ENCODE peak calls at places on chromosomes 12 and 14, in four cellular contexts. N is AG10803, Z is choroid plexus epithelial cell, P is retinal pigment epithelial cell. L is an unnamed sample.

GRCh38 chr12:112375105-112375504 is 7.1 kb downstream of the HECTD4 start:
- DNase-seq in P (no peak), N (no peak), Z (no peak), L (no peak)

GRCh38 chr14:75630695-75631452 is 29.8 kb downstream of the ERG28 start:
- DNase-seq in P (no peak), Z (no peak), N (no peak), L (no peak)

GRCh38 chr12:132143328-132144071 is 619 bp downstream of the DDX51 start:
- DNase-seq in P (no peak), Z (no peak), N (no peak), L (no peak)

GRCh38 chr12:57210926-57211700 is 5.5 kb upstream of the NXPH4 start:
- DNase-seq in P (no peak), N (no peak), Z (no peak), L (no peak)

GRCh38 chr14:51776102-51776894 is 84.1 kb upstream of the GNG2 start:
- DNase-seq in Z (peak), N (peak), P (peak), L (no peak)

GRCh38 chr12:64998327-64999156 is 122.6 kb downstream of the WIF1 start:
- DNase-seq in Z (no peak), N (peak), P (no peak), L (no peak)

GRCh38 chr12:30853561-30854133 is 72.9 kb upstream of the TSPAN11 start:
- DNase-seq in P (no peak), Z (no peak), N (no peak), L (no peak)

GRCh38 chr14:54667764-54668163 is 100.8 kb downstream of the SAMD4A start:
- DNase-seq in N (no peak), Z (no peak), P (no peak), L (no peak)

GRCh38 chr12:71780207-71780822 is 25.7 kb downstream of the RAB21 start:
- DNase-seq in P (no peak), Z (peak), N (peak), L (peak)

GRCh38 chr12:21542412-21542811 is 16.3 kb downstream of the SPX start:
- DNase-seq in P (no peak), N (no peak), Z (no peak), L (no peak)

GRCh38 chr12:38782393-38782792 is 123.0 kb downstream of the CPNE8 start:
- DNase-seq in Z (no peak), P (no peak), N (no peak), L (no peak)

GRCh38 chr12:49190317-49190716 is 1.4 kb upstream of the TUBA1A start:
- DNase-seq in N (no peak), Z (no peak), P (no peak), L (no peak)

GRCh38 chr12:121209629-121210572 is at the start of gene P2RX4:
- DNase-seq in N (peak), Z (peak), P (no peak), L (peak)

GRCh38 chr12:50049254-50050118 is 7.9 kb upstream of the ASIC1 start:
- DNase-seq in Z (no peak), P (no peak), N (no peak), L (no peak)

GRCh38 chr12:77118696-77119095 is 53.3 kb upstream of the E2F7 start:
- DNase-seq in Z (peak), N (no peak), P (no peak), L (no peak)

GRCh38 chr14:100815478-100816285 is 10.2 kb upstream of the MEG3 start:
- DNase-seq in P (no peak), N (peak), Z (peak), L (no peak)

GRCh38 chr14:105173901-105174894 is 5.6 kb upstream of the JAG2 start:
- DNase-seq in N (no peak), Z (no peak), P (no peak), L (no peak)

GRCh38 chr12:47545938-47546609 is 159.8 kb downstream of the RPAP3 start:
- DNase-seq in N (peak), Z (no peak), P (no peak), L (no peak)

GRCh38 chr12:29004936-29005304 is 144.2 kb upstream of the FAR2 start:
- DNase-seq in Z (no peak), N (no peak), P (no peak), L (no peak)

GRCh38 chr14:71437870-71438269 is 494.4 kb upstream of the RGS6 start:
- DNase-seq in N (no peak), P (no peak), Z (no peak), L (no peak)

GRCh38 chr12:116687888-116688287 is 50.0 kb downstream of the SPRING1 start:
- DNase-seq in N (no peak), P (no peak), Z (peak), L (peak)

GRCh38 chr14:102770910-102771543 is 6.2 kb upstream of the TRAF3 start:
- DNase-seq in P (no peak), Z (no peak), N (no peak), L (no peak)

GRCh38 chr14:39395555-39396254 is 36.5 kb downstream of the FBXO33 start:
- DNase-seq in P (no peak), N (no peak), Z (peak), L (no peak)

GRCh38 chr14:103360548-103360947 is 24.7 kb upstream of the MARK3 start:
- DNase-seq in N (no peak), Z (no peak), P (no peak), L (no peak)

GRCh38 chr14:69997849-69998248 is 118.6 kb downstream of the SMOC1 start:
- DNase-seq in P (no peak), Z (peak), N (peak), L (no peak)

L was measured in GF-D8.